ENCODE peak calls at places on chromosomes 12 and 14, in four cellular contexts. N is tibial nerve, D is A549, W is sigmoid colon. P is an unnamed sample.

GRCh38 chr12:126038434-126038833 is 973.2 kb downstream of the AACS start:
- DNase-seq in D (no peak), W (no peak), N (no peak), P (no peak)

GRCh38 chr14:50521912-50522341 is 10.4 kb downstream of the MAP4K5 start:
- DNase-seq in D (no peak), N (no peak), W (no peak), P (no peak)

GRCh38 chr12:88960213-88960878 is 380.1 kb upstream of the KITLG start:
- DNase-seq in N (no peak), W (no peak), D (no peak), P (no peak)

GRCh38 chr12:1619599-1619998 is 9.4 kb upstream of the WNT5B start:
- DNase-seq in N (no peak), D (no peak), W (no peak), P (peak)

GRCh38 chr14:37172024-37172869 is at the start of gene SLC25A21:
- DNase-seq in D (peak), W (peak), N (peak), P (peak)

GRCh38 chr12:27779416-27779815 is 617 bp upstream of the KLHL42 start:
- DNase-seq in N (no peak), W (peak), D (peak), P (peak)

GRCh38 chr14:65476290-65476941 is 63.9 kb downstream of the FUT8 start:
- DNase-seq in N (no peak), D (no peak), W (no peak), P (no peak)

GRCh38 chr12:1474059-1474537 is 120.3 kb downstream of the FBXL14 start:
- DNase-seq in N (no peak), W (no peak), D (peak), P (no peak)

GRCh38 chr12:32115404-32116104 is 8.9 kb downstream of the BICD1 start:
- DNase-seq in D (peak), N (peak), W (peak), P (peak)

GRCh38 chr14:79467837-79468236 is 743.5 kb downstream of the DIO2 start:
- DNase-seq in D (no peak), N (no peak), W (no peak), P (peak)

GRCh38 chr12:98955284-98955683 is 310.2 kb downstream of the APAF1 start:
- DNase-seq in N (no peak), W (no peak), D (peak), P (no peak)

GRCh38 chr14:53149656-53150319 is 3.3 kb downstream of the DDHD1 start:
- DNase-seq in N (no peak), D (no peak), W (no peak), P (no peak)

GRCh38 chr14:58882577-58883018 is 244.8 kb downstream of the DACT1 start:
- DNase-seq in N (no peak), W (no peak), D (no peak), P (no peak)

GRCh38 chr14:31206536-31207286 is 882 bp downstream of the HECTD1 start:
- DNase-seq in N (no peak), D (no peak), W (peak), P (peak)

GRCh38 chr12:99043319-99043914 is 398.3 kb downstream of the APAF1 start:
- DNase-seq in N (peak), W (no peak), D (peak), P (peak)

GRCh38 chr14:57493467-57494181 is at the start of gene CCDC198:
- DNase-seq in D (peak), W (no peak), N (no peak), P (no peak)
- TF ChIP-seq POLR2A in D (no peak), W (no peak), N (no peak), P (no peak)

DNA sequence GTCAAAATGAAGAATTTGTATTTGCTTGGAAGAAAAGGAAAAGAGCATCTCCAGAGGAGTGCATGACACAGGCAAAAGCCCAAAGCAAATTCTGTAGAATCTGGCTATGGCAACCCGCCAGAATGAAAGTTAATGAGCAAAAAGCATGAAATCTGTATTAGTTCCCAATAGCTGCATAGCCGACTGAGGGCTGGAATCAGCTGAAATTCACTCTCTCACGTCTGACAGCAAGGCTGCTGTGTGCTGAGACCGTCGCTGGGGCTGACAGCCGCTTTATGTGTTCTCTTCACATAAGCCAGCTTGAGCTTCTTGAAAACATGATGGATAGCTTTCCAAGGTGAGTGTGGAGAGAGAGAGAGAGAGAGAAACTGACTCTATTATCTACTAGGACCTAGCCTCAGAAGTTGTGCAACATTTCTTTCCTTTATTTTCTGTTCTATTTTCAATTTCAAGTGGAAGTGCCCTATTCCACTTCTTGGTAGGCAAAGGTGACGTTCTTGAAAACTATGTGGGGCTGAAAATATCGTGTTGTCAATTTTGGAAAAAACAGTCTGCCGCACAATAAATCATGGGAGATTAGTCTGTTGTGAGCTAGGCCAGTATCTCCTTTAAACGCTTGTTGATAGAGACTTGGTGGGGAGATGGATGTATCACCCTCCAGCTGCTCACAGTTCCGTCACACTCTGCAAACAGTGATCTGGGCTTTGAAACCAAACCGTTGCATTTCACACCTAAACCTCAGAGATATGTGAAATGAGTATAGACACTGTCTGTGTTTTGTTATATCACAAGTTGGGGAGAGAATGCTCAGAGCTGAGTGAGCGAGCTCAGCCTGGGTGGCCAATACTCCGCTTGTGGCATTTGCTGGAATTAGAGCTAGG is 74.8 kb upstream of the ST8SIA1 start:
- DNase-seq in W (no peak), N (no peak), D (no peak), P (no peak)
- TF ChIP-seq EP300 in W (no peak), N (no peak), D (no peak), P (no peak)

DNA sequence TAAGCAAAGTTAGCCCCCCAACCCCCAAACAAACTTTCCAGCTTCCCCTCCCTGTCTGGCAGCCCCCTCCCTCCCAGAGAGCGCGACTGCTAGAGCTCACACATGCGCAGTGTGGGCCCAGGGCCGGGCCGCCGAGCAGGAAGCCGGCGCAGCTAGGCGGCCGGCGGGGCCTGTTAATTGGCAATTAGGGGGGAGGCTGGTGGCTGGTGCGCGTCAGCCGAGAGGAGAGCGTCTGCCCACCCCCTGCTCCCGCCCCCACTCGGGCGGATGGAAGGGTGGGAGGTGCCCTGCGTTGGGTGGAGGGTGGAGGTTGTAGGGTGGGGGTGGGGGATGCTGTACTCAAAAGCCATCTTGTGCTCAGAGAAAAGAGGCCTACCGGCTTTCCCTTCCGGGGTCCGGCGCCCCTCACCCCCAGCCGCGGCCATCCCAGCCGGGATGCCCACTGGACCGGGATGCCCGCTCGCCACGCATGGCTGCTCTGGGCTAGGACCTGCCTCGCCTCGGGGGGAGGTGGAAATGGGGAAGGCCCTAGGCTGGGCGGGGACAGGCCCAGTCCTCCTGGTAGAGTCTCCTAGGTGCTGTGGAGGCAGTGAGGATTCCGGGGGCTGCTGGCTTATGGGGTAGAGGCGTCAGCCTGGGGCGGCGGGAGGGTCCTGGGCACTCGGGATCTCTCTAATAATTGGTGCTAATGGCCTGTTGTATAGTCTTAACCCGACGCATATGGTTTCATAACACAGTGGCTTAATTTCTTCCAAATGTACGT is 9.2 kb downstream of the HOXC8 start:
- DNase-seq in N (peak), D (peak), W (no peak), P (peak)
- TF ChIP-seq POLR2A in N (peak), D (peak), W (no peak), P (no peak)

DNA sequence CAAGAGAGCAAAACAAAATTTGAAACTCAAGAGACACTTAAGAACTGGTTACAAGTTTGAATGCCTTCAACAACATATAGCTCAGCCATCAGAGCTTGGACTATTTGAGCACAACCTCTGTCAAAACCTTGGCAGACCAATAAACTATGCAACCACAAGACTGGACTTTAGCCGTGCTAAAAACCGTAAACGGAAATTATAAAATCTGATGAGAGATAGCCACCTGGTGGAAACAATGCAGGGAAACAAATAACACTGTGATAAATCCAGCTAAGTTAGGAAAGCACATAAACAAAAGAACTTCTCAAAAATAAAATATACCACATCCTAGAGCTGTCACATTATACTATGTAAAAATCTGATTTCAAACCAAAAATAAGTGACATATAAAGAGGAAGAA is 1074.2 kb upstream of the NOVA1 start:
- DNase-seq in N (no peak), W (no peak), D (no peak), P (no peak)
- TF ChIP-seq EP300 in N (no peak), W (no peak), D (no peak), P (no peak)

DNA sequence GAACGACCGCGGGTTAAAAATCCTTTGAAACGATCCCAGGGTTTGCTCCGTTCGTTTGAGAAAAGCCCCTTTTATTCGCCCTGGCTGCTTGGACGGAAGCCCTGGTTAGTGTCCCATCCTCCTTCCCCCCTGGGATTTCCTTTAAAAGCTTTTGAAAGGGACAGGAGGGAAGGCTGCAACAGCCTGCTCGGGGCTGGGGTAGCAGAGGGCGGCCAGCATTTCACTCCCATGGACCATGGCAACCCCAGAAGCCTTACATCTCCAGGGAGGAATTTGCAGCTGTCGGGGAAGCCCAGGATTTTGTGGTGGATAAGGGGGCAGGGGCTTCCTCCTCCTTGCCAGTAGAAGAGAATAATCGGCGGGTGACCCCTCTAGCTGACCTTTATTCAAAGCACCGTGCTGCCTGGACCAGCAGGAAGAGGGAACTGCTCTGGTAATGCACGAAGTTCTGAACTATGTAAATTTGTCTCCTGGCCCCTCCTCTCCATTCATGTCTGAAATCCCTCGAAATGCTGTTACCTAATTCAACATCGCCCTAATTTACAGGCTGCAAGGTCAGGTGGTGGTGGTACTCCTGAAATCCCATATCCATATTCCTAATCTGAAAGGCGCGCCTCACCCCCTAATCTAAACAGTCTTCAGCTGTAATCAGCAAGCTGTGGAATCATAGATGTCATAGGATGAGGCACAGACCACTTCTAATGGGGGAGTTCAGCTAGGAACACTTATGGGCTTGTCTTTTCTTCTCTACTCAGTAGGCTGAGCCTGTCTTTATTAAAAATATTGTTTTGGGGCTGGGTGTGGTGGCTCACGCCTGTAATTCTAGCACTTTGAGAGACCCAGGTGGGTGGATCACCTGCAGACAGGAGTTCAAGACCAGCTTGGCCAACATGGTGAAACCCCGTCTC is 1.0 kb upstream of the CLIP1 start:
- DNase-seq in D (no peak), N (no peak), W (peak), P (peak)
- TF ChIP-seq POLR2A in D (peak), N (no peak), W (no peak), P (no peak)

GRCh38 chr14:93212432-93212831 is 5.4 kb downstream of the UBR7 start:
- DNase-seq in N (no peak), W (no peak), D (no peak), P (no peak)

GRCh38 chr14:93207468-93208308 is 632 bp downstream of the UBR7 start:
- DNase-seq in W (peak), D (peak), N (peak), P (no peak)

GRCh38 chr14:93201155-93201704 is 5.6 kb downstream of the GON7 start:
- DNase-seq in W (no peak), N (no peak), D (no peak), P (no peak)

GRCh38 chr14:93206793-93207467 is at the start of the genes GON7 and UBR7:
- DNase-seq in W (peak), D (peak), N (peak), P (peak)
- TF ChIP-seq EP300 in W (no peak), D (no peak), N (peak), P (no peak)

GRCh38 chr14:71320734-71321555 is 413.7 kb downstream of the PCNX1 start:
- DNase-seq in N (peak), W (peak), D (peak), P (peak)
- TF ChIP-seq POLR2A in N (peak), W (no peak), D (no peak), P (peak)

DNA sequence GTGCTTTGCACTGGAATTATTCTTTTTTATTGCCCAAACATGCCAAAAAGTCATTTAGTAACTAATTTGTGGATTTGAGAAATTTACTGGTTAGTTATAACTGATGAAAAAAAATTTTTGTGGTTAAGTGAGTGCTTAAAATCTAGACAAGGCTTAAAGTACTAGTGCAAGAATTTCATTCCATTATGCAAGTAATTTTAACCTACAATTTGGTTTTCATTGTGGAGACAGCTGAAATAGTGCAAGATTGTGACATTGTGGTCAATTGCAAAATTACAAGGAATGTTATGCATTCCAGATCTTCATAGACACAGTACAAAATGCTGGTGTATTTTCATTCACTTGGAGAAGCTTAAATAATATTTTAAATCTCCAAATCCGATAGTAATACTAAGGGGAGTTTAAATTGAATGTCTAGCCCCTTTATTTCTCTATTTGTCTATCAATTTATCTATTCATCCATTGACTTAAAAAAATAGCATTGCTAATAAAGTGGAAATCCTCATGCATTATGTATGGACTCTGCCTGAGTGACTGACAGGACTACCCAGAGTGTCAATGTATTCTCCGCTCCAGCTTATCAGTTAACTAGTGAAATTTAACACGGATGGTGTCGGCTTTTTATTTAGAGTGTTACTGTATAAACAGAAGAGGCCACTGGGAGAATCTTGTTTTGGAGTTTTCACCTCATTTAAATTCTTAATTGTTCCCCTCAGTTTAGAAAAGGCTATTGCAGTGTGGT is 125.9 kb downstream of the ALX1 start:
- DNase-seq in N (no peak), D (no peak), W (no peak), P (no peak)
- TF ChIP-seq EP300 in N (peak), D (no peak), W (no peak), P (no peak)